ENCODE peak calls at places on chromosome 14, in five cellular contexts. E is ovary, L is esophagus muscularis mucosa, R is K562, U is stomach. Q is an unnamed sample.

GRCh38 chr14:33714527-33715222 is 236.2 kb downstream of the EGLN3 start:
- DNase-seq in L (no peak), E (no peak), R (no peak), U (no peak), Q (no peak)

GRCh38 chr14:34368115-34368970 is 93.7 kb downstream of the SPTSSA start:
- DNase-seq in L (peak), R (no peak), U (no peak), E (no peak), Q (no peak)

GRCh38 chr14:41299924-41300323 is 306.8 kb upstream of the LRFN5 start:
- DNase-seq in R (no peak), U (no peak), L (no peak), E (no peak), Q (no peak)

GRCh38 chr14:33364536-33364935 is 425.9 kb downstream of the NPAS3 start:
- DNase-seq in L (no peak), E (no peak), R (no peak), U (no peak), Q (no peak)

GRCh38 chr14:29045237-29045636 is 278.6 kb downstream of the FOXG1 start:
- DNase-seq in U (no peak), E (no peak), R (no peak), L (no peak), Q (no peak)

GRCh38 chr14:72606879-72607278 is 287.0 kb downstream of the DPF3 start:
- DNase-seq in L (peak), U (no peak), R (no peak), E (no peak), Q (no peak)

GRCh38 chr14:33986804-33987203 is 35.9 kb upstream of the EGLN3 start:
- DNase-seq in U (no peak), E (no peak), L (no peak), R (no peak), Q (no peak)

GRCh38 chr14:33297565-33297964 is 358.9 kb downstream of the NPAS3 start:
- DNase-seq in U (no peak), E (no peak), L (peak), R (no peak), Q (no peak)

GRCh38 chr14:67538501-67538900 is 5.4 kb downstream of the PLEKHH1 start:
- DNase-seq in E (no peak), U (no peak), R (no peak), L (no peak), Q (no peak)

GRCh38 chr14:53389207-53389606 is 236.1 kb upstream of the DDHD1 start:
- DNase-seq in R (no peak), E (no peak), L (no peak), U (no peak), Q (no peak)

GRCh38 chr14:65035049-65035448 is 48.4 kb downstream of the FNTB start:
- DNase-seq in L (no peak), U (peak), R (no peak), E (peak), Q (peak)

GRCh38 chr14:64880382-64881121 is 845 bp upstream of the SPTB start:
- DNase-seq in R (peak), U (peak), L (peak), E (no peak), Q (no peak)

GRCh38 chr14:77185093-77185465 is 3.5 kb downstream of the TMEM63C start:
- DNase-seq in U (no peak), R (no peak), L (no peak), E (no peak), Q (no peak)

GRCh38 chr14:106808458-106808857 is 1282.1 kb downstream of the TMEM121 start:
- DNase-seq in E (no peak), L (peak), U (no peak), R (no peak), Q (no peak)

GRCh38 chr14:58816416-58817115 is 178.8 kb downstream of the DACT1 start:
- DNase-seq in E (no peak), R (no peak), U (no peak), L (no peak), Q (no peak)

GRCh38 chr14:75295491-75296338 is 17.1 kb downstream of the FOS start:
- DNase-seq in U (peak), L (peak), E (peak), R (peak), Q (peak)

GRCh38 chr14:26966942-26967341 is 369.1 kb upstream of the NOVA1 start:
- DNase-seq in L (no peak), R (no peak), U (no peak), E (no peak), Q (peak)

DNA sequence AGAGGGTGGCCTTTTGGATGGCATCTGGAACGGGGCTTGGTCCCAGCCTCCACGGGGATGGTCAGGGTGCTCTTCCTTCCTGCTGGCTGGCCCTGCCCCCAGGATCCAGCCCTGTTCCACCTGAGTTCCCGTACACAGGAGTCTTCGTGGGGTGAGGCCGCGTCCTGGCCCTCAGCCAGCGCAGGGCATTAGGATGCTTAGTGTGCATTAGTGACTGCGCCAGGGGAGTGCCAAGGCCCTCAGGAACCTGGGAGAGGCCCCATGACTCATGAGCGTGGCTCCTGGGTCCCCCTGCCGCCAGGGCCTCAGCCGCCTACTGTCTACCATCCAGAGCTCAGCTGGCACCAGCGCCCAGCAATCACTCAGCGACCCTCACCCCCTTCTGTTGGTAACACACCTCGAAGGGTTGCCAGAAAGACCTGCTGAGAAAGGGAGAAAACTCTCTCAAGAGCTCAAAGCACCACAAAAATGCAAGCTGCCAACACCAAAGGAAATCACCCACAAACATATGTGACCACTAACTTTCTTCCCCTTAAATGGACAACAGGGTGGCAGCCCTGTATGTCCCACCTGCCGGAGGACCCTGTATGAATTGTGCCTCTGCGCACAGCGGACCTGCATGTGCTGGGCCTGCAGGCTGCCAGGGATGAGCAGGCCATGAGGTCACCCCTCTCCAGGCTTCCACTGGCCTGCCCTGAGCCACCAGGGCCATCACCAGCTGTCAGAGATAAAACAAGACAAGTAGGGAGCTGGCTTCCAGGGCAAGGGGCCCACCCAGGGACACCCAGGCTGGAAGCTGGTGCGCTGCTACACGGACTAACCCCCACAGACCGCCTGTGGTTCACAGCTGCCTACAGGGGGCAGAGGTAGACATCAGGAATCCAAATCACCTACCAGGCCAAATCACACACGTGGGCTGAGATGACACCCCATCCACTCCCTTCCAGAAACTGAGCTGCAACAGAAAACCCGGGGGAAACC is 28.7 kb downstream of the CCDC85C start:
- DNase-seq in E (peak), R (peak), U (peak), L (no peak), Q (no peak)
- TF ChIP-seq EP300 in E (no peak), R (no peak), U (no peak), L (no peak), Q (no peak)

DNA sequence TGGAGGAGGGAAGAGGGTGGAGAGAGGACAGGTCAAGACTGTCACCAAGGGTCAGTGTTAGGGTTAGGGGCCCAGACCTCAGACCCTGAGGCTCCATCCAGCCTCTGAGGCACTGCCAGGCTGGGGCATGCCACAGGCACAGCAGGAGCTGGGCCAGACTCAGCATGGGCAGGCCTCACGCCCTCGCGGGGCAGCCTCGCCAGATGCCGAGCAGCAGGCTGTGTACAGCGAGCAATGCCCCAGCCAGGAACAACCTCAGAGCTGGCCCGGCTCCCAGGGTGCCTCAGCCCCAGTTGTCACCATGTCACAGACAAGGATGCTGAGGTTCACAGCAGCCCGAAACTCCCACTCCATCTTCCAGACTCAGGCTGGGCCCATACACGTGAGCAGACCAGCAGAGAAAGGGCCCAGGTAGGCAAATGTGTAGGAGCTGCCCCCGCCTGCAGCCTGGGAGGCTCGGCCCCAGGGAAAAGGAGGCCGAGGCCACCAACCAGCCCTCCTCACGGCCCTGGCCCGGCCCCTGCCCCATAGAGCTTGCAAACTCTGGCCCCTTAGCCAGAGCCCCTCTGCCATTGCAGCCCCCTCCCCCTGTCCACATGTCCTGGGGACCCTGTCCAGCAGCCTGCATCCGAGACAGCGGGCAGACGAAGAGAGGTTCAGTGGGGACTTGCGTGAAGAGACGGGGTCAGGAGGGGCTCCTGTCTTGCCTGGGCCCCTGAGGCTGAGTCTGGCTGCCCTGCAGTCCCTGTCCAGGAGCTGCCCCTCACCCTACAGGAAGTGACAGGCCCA is 7.5 kb downstream of the C14orf180 start:
- DNase-seq in E (no peak), U (peak), R (no peak), L (no peak), Q (no peak)
- H3K27ac ChIP-seq in E (no peak), U (no peak), R (no peak), L (no peak), Q (no peak)

GRCh38 chr14:102421366-102422057 is 58.8 kb downstream of the TECPR2 start:
- DNase-seq in R (no peak), E (no peak), L (no peak), U (no peak), Q (no peak)
- TF ChIP-seq CTCF in R (peak), E (no peak), L (no peak), U (no peak), Q (no peak)

GRCh38 chr14:21526672-21527319 is 650 bp upstream of the SALL2 start:
- DNase-seq in E (no peak), R (no peak), L (no peak), U (no peak), Q (no peak)

GRCh38 chr14:21524575-21525518 is 1.3 kb downstream of the SALL2 start:
- DNase-seq in R (no peak), L (no peak), U (no peak), E (no peak), Q (no peak)

GRCh38 chr14:21527320-21527679 is 1.2 kb upstream of the SALL2 start:
- DNase-seq in R (no peak), E (no peak), L (no peak), U (no peak), Q (no peak)

GRCh38 chr14:21525571-21525970 is 575 bp downstream of the SALL2 start:
- DNase-seq in E (peak), U (no peak), R (peak), L (no peak), Q (no peak)

GRCh38 chr14:21525995-21526671 is at the start of gene SALL2:
- DNase-seq in L (peak), U (peak), E (peak), R (peak), Q (peak)
- TF ChIP-seq EP300 in L (no peak), U (no peak), E (no peak), R (no peak), Q (no peak)

GRCh38 chr14:21255385-21256101 is 13.7 kb downstream of the HNRNPC start:
- DNase-seq in U (no peak), L (no peak), R (no peak), E (no peak), Q (no peak)

GRCh38 chr14:21258889-21259787 is 10.1 kb downstream of the HNRNPC start:
- DNase-seq in R (no peak), E (no peak), L (no peak), U (no peak), Q (no peak)

GRCh38 chr14:21258194-21258888 is 10.9 kb downstream of the HNRNPC start:
- DNase-seq in R (no peak), L (no peak), E (no peak), U (no peak), Q (no peak)

GRCh38 chr14:21256539-21257394 is 12.5 kb downstream of the HNRNPC start:
- DNase-seq in R (no peak), L (no peak), U (no peak), E (no peak), Q (no peak)

GRCh38 chr14:21257395-21258193 is 11.6 kb downstream of the HNRNPC start:
- DNase-seq in L (no peak), E (no peak), U (no peak), R (no peak), Q (no peak)
- H3K27ac ChIP-seq in L (no peak), E (no peak), U (no peak), R (no peak), Q (no peak)

DNA sequence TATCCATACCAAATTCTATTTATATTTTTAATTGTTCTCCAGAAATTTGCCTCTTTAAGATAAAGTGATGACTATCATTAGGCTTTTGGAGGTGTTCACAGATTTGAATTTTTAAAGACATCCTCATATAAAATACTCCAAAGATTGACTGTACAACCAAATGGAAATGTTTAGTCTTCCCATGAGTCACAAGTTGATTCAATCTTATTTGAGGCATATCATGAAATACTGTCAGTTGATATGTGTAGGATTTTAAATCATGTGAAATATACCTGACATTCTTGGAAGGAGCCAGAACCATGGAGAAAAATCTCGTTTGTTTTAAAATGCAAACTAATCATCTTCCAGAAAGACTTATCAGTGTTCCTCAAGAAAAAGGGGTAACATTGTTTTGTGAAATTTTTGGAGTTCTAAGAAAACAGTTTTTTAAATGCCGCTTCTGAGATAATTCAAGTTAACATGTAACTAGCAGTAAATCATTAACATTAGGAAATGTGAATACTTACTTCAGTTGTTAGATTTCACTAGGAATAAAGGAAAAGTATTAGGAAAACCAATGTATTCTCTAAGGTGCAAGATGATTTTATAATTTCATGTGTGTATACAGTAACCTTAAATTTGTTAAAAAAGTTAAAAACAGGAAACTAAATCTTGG is 36.6 kb downstream of the PAPOLA start:
- DNase-seq in L (no peak), E (no peak), U (no peak), R (no peak), Q (no peak)
- TF ChIP-seq CTCF in L (no peak), E (no peak), U (no peak), R (no peak), Q (no peak)

DNA sequence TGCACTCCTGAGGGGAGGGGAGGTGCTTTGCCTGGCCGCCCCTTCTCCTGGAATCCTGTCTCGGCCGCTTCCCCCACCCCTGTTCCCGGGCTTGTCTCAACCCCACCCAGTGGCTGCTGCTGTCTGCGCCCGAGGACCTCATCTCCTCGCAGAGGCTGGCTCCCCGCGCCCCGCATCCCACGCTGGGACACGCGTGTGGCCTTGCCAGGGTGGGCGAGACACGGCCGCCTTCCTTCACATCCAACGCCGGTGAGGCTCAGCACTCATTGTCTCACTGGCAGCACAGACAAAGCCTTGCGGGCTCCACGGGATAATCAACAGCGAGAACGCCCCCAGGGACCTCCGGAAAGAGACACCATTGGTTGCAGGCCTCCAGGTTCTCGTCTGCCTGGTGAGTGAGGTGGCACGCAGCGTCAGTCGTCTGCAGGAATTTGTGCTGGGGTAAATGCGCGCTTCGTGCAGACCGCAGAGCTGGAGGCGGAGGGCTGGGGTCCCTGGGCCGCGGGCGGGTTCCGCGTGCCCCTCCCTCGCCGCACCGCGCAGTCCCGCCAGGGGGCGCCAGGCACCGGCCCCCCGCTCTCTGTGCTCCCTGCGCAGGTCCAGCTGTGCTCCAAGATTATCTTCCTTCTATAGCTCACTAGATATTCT is 26.8 kb downstream of the CCDC177 start:
- DNase-seq in R (peak), U (no peak), L (no peak), E (no peak), Q (no peak)
- TF ChIP-seq EP300 in R (no peak), U (no peak), L (no peak), E (no peak), Q (no peak)

GRCh38 chr14:73613419-73613963 is 1.2 kb downstream of the ACOT6 start:
- DNase-seq in U (no peak), L (no peak), E (no peak), R (no peak), Q (no peak)
- H3K27ac ChIP-seq in U (no peak), L (peak), E (peak), R (no peak), Q (no peak)

GRCh38 chr14:99230271-99231141 is 41.5 kb downstream of the BCL11B start:
- DNase-seq in U (no peak), E (no peak), L (no peak), R (peak), Q (no peak)
- TF ChIP-seq CTCF in U (no peak), E (no peak), L (no peak), R (no peak), Q (no peak)

Q was measured in tibial nerve.